ENCODE peak calls at places on chromosomes 5 and 9, in six cellular contexts. A is A549, W is GM12878, Q is HepG2, P is K562, Y is endothelial cell of umbilical vein. C is an unnamed sample.

GRCh38 chr9:112864413-112864812 is 26.3 kb downstream of the SLC46A2 start:
- DNase-seq in A (no peak), W (no peak), Q (no peak), P (no peak), Y (no peak), C (peak; percentile 60)

GRCh38 chr5:142114686-142115085 is 6.1 kb downstream of the NDFIP1 start:
- DNase-seq in A (no peak), W (no peak), Q (no peak), P (no peak), Y (no peak), C (no peak)

GRCh38 chr5:1167728-1168709 is 33.4 kb upstream of the SLC6A19 start:
- DNase-seq in A (peak; percentile 85), W (no peak), Q (peak; percentile 65), P (peak; percentile 73), Y (peak; percentile 56), C (peak; percentile 82)

GRCh38 chr5:38104497-38105230 is 153.7 kb upstream of the EGFLAM start:
- DNase-seq in A (no peak), W (no peak), Q (peak; percentile 99), P (no peak), Y (no peak), C (no peak)

GRCh38 chr9:91891915-91892314 is 58.1 kb downstream of the ROR2 start:
- DNase-seq in A (no peak), W (no peak), Q (no peak), P (no peak), Y (no peak), C (no peak)

GRCh38 chr5:64418013-64418412 is 87.8 kb upstream of the RGS7BP start:
- DNase-seq in A (no peak), W (no peak), Q (no peak), P (no peak), Y (no peak), C (no peak)

GRCh38 chr5:82540301-82540700 is 262.1 kb upstream of the RPS23 start:
- DNase-seq in A (no peak), W (no peak), Q (no peak), P (no peak), Y (no peak), C (no peak)

GRCh38 chr9:86891091-86891490 is 56.2 kb downstream of the GAS1 start:
- DNase-seq in A (no peak), W (no peak), Q (no peak), P (no peak), Y (no peak), C (no peak)

GRCh38 chr9:3436629-3437028 is 89.2 kb downstream of the RFX3 start:
- DNase-seq in A (no peak), W (no peak), Q (no peak), P (no peak), Y (peak; percentile 6), C (no peak)

GRCh38 chr5:72077390-72077789 is 29.9 kb upstream of the MAP1B start:
- DNase-seq in A (no peak), W (no peak), Q (no peak), P (no peak), Y (no peak), C (no peak)

GRCh38 chr9:84851935-84852585 is 182.5 kb downstream of the NTRK2 start:
- DNase-seq in A (peak; percentile 49), W (no peak), Q (no peak), P (no peak), Y (peak; percentile 96), C (no peak)

GRCh38 chr9:16803648-16804047 is 66.8 kb downstream of the BNC2 start:
- DNase-seq in A (no peak), W (no peak), Q (no peak), P (no peak), Y (no peak), C (no peak)

GRCh38 chr5:180786398-180787005 is 16.1 kb downstream of the MGAT1 start:
- DNase-seq in A (no peak), W (no peak), Q (no peak), P (no peak), Y (peak; percentile 56), C (no peak)

GRCh38 chr5:134526483-134527155 is 1.1 kb downstream of the JADE2 start:
- DNase-seq in A (no peak), W (no peak), Q (peak; percentile 67), P (peak; percentile 73), Y (peak; percentile 73), C (peak; percentile 81)

GRCh38 chr5:81787843-81788242 is 36.9 kb upstream of the SSBP2 start:
- DNase-seq in A (no peak), W (no peak), Q (no peak), P (no peak), Y (peak; percentile 77), C (peak; percentile 80)

GRCh38 chr9:127129718-127130085 is 7.3 kb upstream of the ANGPTL2 start:
- DNase-seq in A (no peak), W (no peak), Q (no peak), P (no peak), Y (no peak), C (no peak)

GRCh38 chr9:16705121-16705604 is 165.3 kb downstream of the BNC2 start:
- DNase-seq in A (peak; percentile 91), W (no peak), Q (no peak), P (peak; percentile 8), Y (peak; percentile 99), C (no peak)

GRCh38 chr5:37090123-37090726 is 159.0 kb downstream of the CPLANE1 start:
- DNase-seq in A (no peak), W (no peak), Q (peak; percentile 84), P (no peak), Y (peak; percentile 4), C (no peak)

GRCh38 chr9:89022902-89023301 is 31.6 kb downstream of the S1PR3 start:
- DNase-seq in A (no peak), W (no peak), Q (no peak), P (no peak), Y (peak; percentile 35), C (no peak)

GRCh38 chr5:104344809-104345512 is 782.4 kb upstream of the NUDT12 start:
- DNase-seq in A (no peak), W (no peak), Q (peak; percentile 3), P (no peak), Y (peak; percentile 80), C (no peak)

GRCh38 chr5:598564-598890 is 13.6 kb upstream of the CEP72 start:
- DNase-seq in A (no peak), W (no peak), Q (no peak), P (no peak), Y (no peak), C (no peak)

GRCh38 chr5:169667896-169668674 is 31.0 kb downstream of the DOCK2 start:
- DNase-seq in A (peak; percentile 55), W (no peak), Q (peak; percentile 1), P (no peak), Y (no peak), C (no peak)

GRCh38 chr9:77440057-77440456 is 208.1 kb downstream of the GNA14 start:
- DNase-seq in A (no peak), W (no peak), Q (no peak), P (no peak), Y (no peak), C (peak; percentile 42)

GRCh38 chr5:88727705-88728313 is 155.2 kb downstream of the MEF2C start:
- DNase-seq in A (no peak), W (no peak), Q (no peak), P (peak; percentile 23), Y (peak; percentile 37), C (peak; percentile 14)

GRCh38 chr5:65209341-65209740 is 272.4 kb downstream of the ADAMTS6 start:
- DNase-seq in A (no peak), W (no peak), Q (no peak), P (no peak), Y (peak; percentile 90), C (no peak)

GRCh38 chr9:94717656-94718225 is 8.8 kb upstream of the AOPEP start:
- DNase-seq in A (no peak), W (no peak), Q (no peak), P (no peak), Y (no peak), C (peak; percentile 18)
- TF ChIP-seq MYC in A (no peak), W (no peak), Q (no peak), P (no peak), Y (no peak), C (no peak)

GRCh38 chr9:10050016-10050415 is 562.8 kb downstream of the PTPRD start:
- DNase-seq in A (no peak), W (no peak), Q (no peak), P (no peak), Y (no peak), C (peak; percentile 34)

GRCh38 chr9:10048994-10049393 is 563.8 kb downstream of the PTPRD start:
- DNase-seq in A (no peak), W (no peak), Q (no peak), P (no peak), Y (no peak), C (no peak)

DNA sequence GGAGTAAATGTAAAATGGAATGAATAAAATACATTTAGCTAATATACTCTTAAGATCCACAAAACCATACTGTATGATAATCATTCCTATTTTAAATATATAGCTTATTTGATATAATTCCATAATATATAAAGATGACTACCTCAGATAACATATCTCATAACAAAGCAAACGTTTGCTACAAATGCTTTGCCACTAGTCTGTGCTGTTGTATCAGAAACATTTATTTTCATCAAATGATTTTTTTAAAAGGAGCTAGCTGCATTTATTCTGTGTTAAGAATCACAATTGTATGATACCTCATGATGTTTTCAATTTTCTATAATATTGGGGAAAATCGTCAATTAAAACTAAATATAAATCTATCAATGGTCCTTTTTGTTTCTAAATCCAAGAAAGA is 567.2 kb downstream of the PTPRD start:
- DNase-seq in A (no peak), W (no peak), Q (no peak), P (no peak), Y (peak; percentile 58), C (peak; percentile 27)
- TF ChIP-seq CTCF in A (peak; percentile 21), W (no peak), Q (peak; percentile 13), P (no peak), Y (peak; percentile 11), C (peak; percentile 10)

DNA sequence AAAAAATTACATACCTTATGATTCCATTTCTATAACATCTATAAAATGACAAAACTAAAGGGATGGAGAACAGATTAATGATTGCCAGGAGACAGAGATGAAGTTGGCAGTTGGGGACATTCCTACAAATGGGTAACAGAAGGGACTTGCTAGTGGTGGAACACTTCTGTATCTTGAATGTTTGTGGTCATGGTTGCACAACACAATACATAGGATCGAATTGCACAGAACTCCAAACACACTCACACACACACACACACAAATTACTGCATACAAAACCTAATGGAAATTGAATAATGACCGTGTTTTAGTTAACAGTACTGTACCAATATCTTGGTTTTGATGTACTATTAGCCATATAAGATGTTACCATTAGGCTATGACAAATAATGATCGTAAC is 330.7 kb upstream of the POU5F2 start:
- DNase-seq in A (no peak), W (no peak), Q (no peak), P (no peak), Y (no peak), C (peak; percentile 16)
- TF ChIP-seq MAX in A (no peak), W (no peak), Q (no peak), P (no peak), Y (no peak), C (no peak)

DNA sequence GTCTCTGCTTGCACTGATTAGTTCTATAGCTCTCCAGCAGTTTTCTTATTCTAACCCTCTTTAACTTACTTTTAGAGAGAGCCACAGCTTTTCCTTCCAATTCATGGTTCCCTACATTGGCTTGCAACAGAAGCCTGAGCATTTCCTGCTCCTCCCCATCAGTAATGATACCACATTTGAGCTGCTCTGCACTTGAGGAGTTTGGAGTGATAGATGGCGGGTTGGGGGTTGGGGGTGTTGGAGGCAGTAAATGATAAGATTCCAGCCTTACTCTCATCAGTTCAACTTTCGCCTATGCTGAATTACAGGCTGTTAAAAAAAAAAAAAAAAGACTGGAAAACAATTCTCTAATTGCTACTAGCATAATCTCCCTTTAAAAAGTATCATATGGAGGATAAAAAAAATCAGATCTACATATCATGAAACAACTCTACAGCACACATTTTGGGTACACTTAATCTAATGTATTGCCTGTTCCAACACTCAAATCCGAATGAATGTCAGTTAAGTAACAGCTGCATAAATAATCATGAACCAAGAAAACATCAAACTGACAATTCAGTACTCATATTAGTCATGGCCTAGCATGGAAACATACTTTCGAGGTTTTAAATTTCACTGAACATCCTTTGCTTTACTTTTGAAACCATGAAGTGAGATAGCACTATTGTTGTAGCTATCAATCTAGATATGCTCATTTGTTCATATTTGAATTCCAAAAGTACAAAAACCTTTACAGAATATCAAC is 224.7 kb downstream of the NFIB start:
- DNase-seq in A (no peak), W (no peak), Q (no peak), P (no peak), Y (no peak), C (no peak)
- TF ChIP-seq MYC in A (no peak), W (no peak), Q (no peak), P (no peak), Y (no peak), C (no peak)